ENCODE peak calls at places on chromosomes 11 and 22, in seven cellular contexts. C, J, K, F, X, L and B are unnamed samples. For H3K9me3, the result is how much of the 10 kb centered on the place peaks cover.

GRCh38 chr11:72602250-72602904 is 71.8 kb downstream of the PDE2A start:
- DNase-seq in C (no peak), X (peak), J (no peak), K (no peak), F (no peak), L (no peak), B (no peak)

GRCh38 chr11:67615455-67616430 is 9.0 kb downstream of the NDUFV1 start:
- DNase-seq in L (no peak), K (peak), X (peak), J (peak), F (no peak), C (no peak), B (peak)

GRCh38 chr11:45961841-45962240 is 39.4 kb downstream of the LARGE2 start:
- DNase-seq in L (no peak), X (no peak), C (no peak), K (no peak), J (no peak), F (no peak), B (no peak)

GRCh38 chr11:132211479-132211878 is 841.1 kb downstream of the NTM start:
- DNase-seq in C (no peak), X (no peak), F (no peak), L (no peak), K (no peak), J (no peak), B (no peak)

GRCh38 chr11:102421262-102421661 is 31.3 kb downstream of the TMEM123 start:
- DNase-seq in X (no peak), J (no peak), F (no peak), L (no peak), K (no peak), C (no peak), B (no peak)

GRCh38 chr22:35023692-35024363 is 42.1 kb upstream of the ISX start:
- DNase-seq in K (peak), X (peak), C (peak), F (no peak), J (peak), L (peak), B (peak)

GRCh38 chr11:118897721-118898310 is 14.1 kb downstream of the CXCR5 start:
- DNase-seq in K (no peak), C (no peak), X (peak), F (peak), J (no peak), L (no peak), B (no peak)

GRCh38 chr11:129740877-129741276 is 74.8 kb upstream of the TMEM45B start:
- DNase-seq in C (no peak), K (no peak), X (no peak), F (no peak), J (no peak), L (no peak), B (no peak)

GRCh38 chr22:24105018-24105360 is 76.3 kb upstream of the SUSD2 start:
- DNase-seq in X (no peak), C (no peak), F (peak), L (peak), K (peak), J (no peak), B (no peak)

GRCh38 chr11:65651589-65652510 is 10.9 kb downstream of the RELA start:
- DNase-seq in K (peak), J (no peak), L (no peak), C (no peak), F (peak), X (peak), B (no peak)

GRCh38 chr11:67111261-67111660 is 7.8 kb upstream of the KDM2A start:
- DNase-seq in F (peak), J (no peak), K (no peak), L (no peak), C (no peak), X (no peak), B (no peak)

GRCh38 chr22:47199261-47199948 is 437.0 kb downstream of the TBC1D22A start:
- DNase-seq in C (no peak), K (no peak), L (peak), J (no peak), X (no peak), F (peak), B (no peak)

GRCh38 chr11:114102993-114103896 is 43.7 kb downstream of the ZBTB16 start:
- DNase-seq in F (peak), K (no peak), X (no peak), C (no peak), L (no peak), J (no peak), B (no peak)

GRCh38 chr11:75524576-75525432 is 937 bp downstream of the GDPD5 start:
- DNase-seq in K (no peak), X (peak), L (no peak), C (no peak), J (peak), F (no peak), B (no peak)

GRCh38 chr11:92269021-92269420 is 44.4 kb downstream of the FAT3 start:
- DNase-seq in L (no peak), X (no peak), K (peak), C (peak), F (no peak), J (no peak), B (no peak)

GRCh38 chr11:36379653-36380052 is 83.6 kb downstream of the PRR5L start:
- DNase-seq in K (no peak), L (no peak), J (no peak), C (no peak), F (no peak), X (no peak), B (no peak)

GRCh38 chr11:99601179-99601578 is 580.4 kb downstream of the CNTN5 start:
- DNase-seq in X (no peak), J (no peak), K (no peak), L (no peak), F (no peak), C (no peak), B (no peak)

GRCh38 chr11:88886796-88887195 is 179.0 kb downstream of the GRM5 start:
- DNase-seq in X (peak), J (peak), L (peak), C (peak), K (peak), F (no peak), B (peak)

GRCh38 chr11:72002841-72003775 is 4.4 kb downstream of the IL18BP start:
- DNase-seq in X (no peak), K (no peak), J (no peak), C (no peak), F (no peak), L (no peak), B (no peak)

GRCh38 chr11:31340903-31341572 is 28.5 kb downstream of the DCDC1 start:
- DNase-seq in L (peak), C (peak), X (no peak), K (peak), F (no peak), J (no peak), B (no peak)

GRCh38 chr11:29119691-29120328 is 897.0 kb downstream of the KCNA4 start:
- DNase-seq in L (no peak), J (no peak), C (peak), X (no peak), F (no peak), K (peak), B (no peak)

GRCh38 chr11:19664896-19665548 is 47.6 kb upstream of the NAV2 start:
- DNase-seq in C (no peak), F (no peak), L (no peak), X (no peak), J (no peak), K (no peak), B (no peak)

GRCh38 chr11:111696556-111696955 is 69.6 kb downstream of the PPP2R1B start:
- DNase-seq in X (no peak), J (no peak), F (no peak), C (no peak), K (no peak), L (no peak), B (no peak)

GRCh38 chr11:110430267-110431211 is 791 bp downstream of the FDX1 start:
- DNase-seq in K (peak), J (no peak), F (peak), C (no peak), L (peak), X (peak), B (peak)

GRCh38 chr22:31583861-31584485 is 78.0 kb downstream of the PISD start:
- DNase-seq in X (no peak), L (no peak), K (no peak), J (no peak), F (no peak), C (no peak), B (no peak)

GRCh38 chr11:64447717-64448598 is 89.0 kb downstream of the RPS6KA4 start:
- DNase-seq in F (peak), J (no peak), X (peak), L (peak), C (no peak), K (peak), B (no peak)

GRCh38 chr11:3890014-3890413 is 34.5 kb downstream of the STIM1 start:
- DNase-seq in X (no peak), C (no peak), K (no peak), L (no peak), J (no peak), F (no peak), B (no peak)

GRCh38 chr22:42915980-42916765 is 59.1 kb upstream of the ARFGAP3 start:
- DNase-seq in J (no peak), L (no peak), K (peak), F (no peak), C (no peak), X (no peak), B (no peak)

GRCh38 chr11:5737672-5738071 is 1.4 kb downstream of the OR56B1 start:
- DNase-seq in C (no peak), F (no peak), L (no peak), J (no peak), X (no peak), K (no peak), B (no peak)

GRCh38 chr11:126282361-126282741 is 542 bp upstream of the TIRAP start:
- DNase-seq in J (no peak), L (peak), X (peak), C (no peak), K (peak), F (peak), B (peak)

GRCh38 chr11:100748153-100748552 is 61.1 kb downstream of the ARHGAP42 start:
- DNase-seq in X (no peak), C (no peak), F (no peak), K (no peak), L (no peak), J (no peak), B (no peak)

GRCh38 chr11:83865636-83866461 is 579.7 kb upstream of the CCDC90B start:
- DNase-seq in F (no peak), C (no peak), L (no peak), X (no peak), J (no peak), K (no peak), B (no peak)

GRCh38 chr11:122816701-122817100 is 21.6 kb upstream of the CRTAM start:
- DNase-seq in K (no peak), L (no peak), J (no peak), C (no peak), F (no peak), X (no peak), B (no peak)
- H3K9me3 ChIP-seq in K (under half), L (under half), J (under half), C (under half), F (under half), X (under half), B (under half)

DNA sequence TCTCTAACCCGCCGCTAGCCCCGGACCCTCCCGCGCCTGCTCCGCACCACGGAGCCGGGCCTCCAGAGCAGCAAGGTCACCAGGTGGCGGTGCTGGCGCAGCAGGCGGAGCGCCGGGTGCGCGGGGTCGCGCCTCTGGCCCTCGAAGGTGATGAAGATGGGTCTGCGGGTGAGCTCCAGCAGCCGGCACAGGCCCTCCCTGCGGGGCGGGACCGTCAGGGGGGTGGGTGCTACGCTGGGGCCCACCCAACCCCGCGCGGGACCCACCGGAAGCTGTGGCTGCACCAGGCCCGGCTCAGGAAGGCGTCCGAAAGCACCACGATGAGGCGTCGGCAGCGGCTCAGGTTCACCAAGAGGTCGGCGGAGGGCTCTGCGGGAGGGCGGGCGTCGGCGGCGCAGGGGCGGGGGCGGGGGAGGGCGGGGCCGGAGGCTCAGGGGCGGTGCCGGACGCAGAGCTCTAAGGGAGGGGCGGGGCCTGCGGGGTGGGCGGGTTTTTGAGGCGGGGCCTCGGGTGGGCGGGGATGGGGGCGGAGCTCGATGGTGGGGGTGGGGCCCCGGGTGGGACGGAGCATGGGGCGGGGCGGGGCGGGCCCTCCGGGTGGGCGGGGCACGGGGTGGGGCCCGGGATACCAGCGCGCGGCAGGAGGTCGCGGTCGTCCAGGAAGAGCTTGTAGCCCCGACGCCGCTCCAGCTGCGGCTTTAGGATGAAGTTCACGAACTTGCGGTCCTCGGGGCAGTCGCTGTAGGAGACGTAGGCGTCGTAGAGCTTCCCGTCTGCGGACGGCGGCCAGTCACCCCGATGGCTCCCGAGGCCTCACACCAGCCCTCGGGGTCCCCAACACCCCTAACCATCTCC is 7.8 kb downstream of the SIGIRR start:
- DNase-seq in K (peak), L (peak), J (peak), X (peak), F (peak), C (no peak), B (peak)
- H3K27ac ChIP-seq in K (peak), L (peak), J (peak), X (peak), F (peak), C (peak), B (peak)

GRCh38 chr22:50471197-50471847 is 3.5 kb downstream of the SBF1 start:
- DNase-seq in J (no peak), C (no peak), K (no peak), L (no peak), X (no peak), F (no peak), B (peak)
- H3K4me3 ChIP-seq in J (peak), C (no peak), K (no peak), L (no peak), X (no peak), F (no peak), B (peak)

GRCh38 chr11:133819114-133819513 is 26.2 kb downstream of the SPATA19 start:
- DNase-seq in J (no peak), C (no peak), K (no peak), X (no peak), L (no peak), F (no peak), B (no peak)
- H3K9me3 ChIP-seq in J (under half), C (under half), K (under half), X (under half), L (under half), F (under half), B (under half)

GRCh38 chr11:33574366-33574765 is 126.3 kb downstream of the C11orf91 start:
- DNase-seq in L (no peak), K (no peak), C (no peak), X (no peak), J (no peak), F (no peak), B (no peak)
- H3K27ac ChIP-seq in L (no peak), K (no peak), C (no peak), X (no peak), J (no peak), F (no peak), B (no peak)

GRCh38 chr11:2534131-2534956 is 89.5 kb downstream of the KCNQ1 start:
- DNase-seq in J (no peak), F (peak), L (no peak), C (no peak), K (peak), X (peak), B (no peak)

GRCh38 chr11:2531987-2532703 is 87.3 kb downstream of the KCNQ1 start:
- DNase-seq in C (no peak), F (no peak), J (no peak), L (peak), X (peak), K (no peak), B (no peak)

GRCh38 chr11:2534957-2535672 is 90.3 kb downstream of the KCNQ1 start:
- DNase-seq in K (no peak), C (no peak), L (no peak), X (peak), F (peak), J (no peak), B (no peak)

GRCh38 chr11:2532704-2533641 is 88.2 kb downstream of the KCNQ1 start:
- DNase-seq in F (peak), J (peak), K (peak), X (peak), L (peak), C (peak), B (peak)

GRCh38 chr11:2533642-2534115 is 88.9 kb downstream of the KCNQ1 start:
- DNase-seq in K (peak), X (peak), J (no peak), F (peak), C (peak), L (peak), B (peak)
- H3K4me3 ChIP-seq in K (no peak), X (no peak), J (peak), F (no peak), C (no peak), L (no peak), B (peak)